ENCODE peak calls at places on chromosomes 16 and 17, in ten cellular contexts. S is lower leg skin; X is naive B cell; V is fibroblast of pulmonary artery; Y is astrocyte of the cerebellum; E is activated T-helper 1 cell treated with anti-CD3 and anti-CD28 coated beads, Interleukin-2, amount 50 U/mL, for 16 hours; G is effector memory CD4-positive, alpha-beta T cell; W is testis; I is NCI-H345; O is NCI-H1436. K is an unnamed sample.
A peak's percentile ranks its signal among the peaks of the same experiment; 100 is the strongest.

GRCh38 chr17:59439261-59439660 is 107.8 kb downstream of the YPEL2 start:
- DNase-seq in S (no peak), X (no peak), V (no peak), Y (no peak), E (no peak), G (no peak), W (no peak), I (no peak), O (no peak), K (no peak)

GRCh38 chr16:13021996-13022395 is 120.6 kb downstream of the SHISA9 start:
- DNase-seq in S (no peak), X (no peak), V (no peak), Y (peak; percentile 29), E (no peak), G (no peak), W (no peak), I (no peak), O (no peak), K (no peak)

GRCh38 chr16:68356249-68356918 is 45.6 kb downstream of the PRMT7 start:
- DNase-seq in S (no peak), X (peak; percentile 22), V (no peak), Y (no peak), E (peak; percentile 29), G (peak; percentile 58), W (no peak), I (no peak), O (no peak), K (peak; percentile 24)

GRCh38 chr16:15643453-15644305 is 725 bp upstream of the MARF1 start:
- DNase-seq in S (no peak), X (no peak), V (peak; percentile 72), Y (peak; percentile 35), E (no peak), G (no peak), W (peak; percentile 33), I (peak; percentile 77), O (peak; percentile 38), K (peak; percentile 78)

GRCh38 chr16:47036201-47036600 is 62.7 kb upstream of the DNAJA2 start:
- DNase-seq in S (no peak), X (no peak), V (no peak), Y (no peak), E (no peak), G (no peak), W (no peak), I (no peak), O (no peak), K (peak; percentile 24)

GRCh38 chr16:3999479-3999868 is 116.8 kb downstream of the ADCY9 start:
- DNase-seq in S (no peak), X (no peak), V (peak; percentile 89), Y (peak; percentile 41), E (no peak), G (no peak), W (peak; percentile 85), I (no peak), O (no peak), K (no peak)

GRCh38 chr17:58215685-58216084 is 3.4 kb downstream of the MKS1 start:
- DNase-seq in S (no peak), X (no peak), V (no peak), Y (no peak), E (no peak), G (no peak), W (no peak), I (no peak), O (no peak), K (peak; percentile 20)

GRCh38 chr16:76947694-76948093 is 243.3 kb upstream of the MON1B start:
- DNase-seq in S (no peak), X (no peak), V (no peak), Y (peak; percentile 6), E (no peak), G (no peak), W (no peak), I (no peak), O (no peak), K (no peak)

GRCh38 chr16:31064882-31065461 is 9.1 kb downstream of the ZNF668 start:
- DNase-seq in S (peak; percentile 90), X (no peak), V (peak; percentile 90), Y (peak; percentile 84), E (no peak), G (no peak), W (peak; percentile 61), I (no peak), O (no peak), K (no peak)

GRCh38 chr17:75864448-75864871 is 9.3 kb upstream of the WBP2 start:
- DNase-seq in S (no peak), X (peak; percentile 70), V (peak; percentile 86), Y (peak; percentile 69), E (no peak), G (peak; percentile 36), W (peak; percentile 77), I (peak; percentile 29), O (no peak), K (peak; percentile 89)

GRCh38 chr17:75773121-75773807 is 8.3 kb upstream of the GALK1 start:
- DNase-seq in S (peak; percentile 85), X (no peak), V (no peak), Y (no peak), E (no peak), G (no peak), W (no peak), I (no peak), O (no peak), K (no peak)

GRCh38 chr16:83989300-83989699 is 21.3 kb downstream of the NECAB2 start:
- DNase-seq in S (no peak), X (no peak), V (no peak), Y (no peak), E (no peak), G (no peak), W (no peak), I (no peak), O (peak; percentile 43), K (no peak)

GRCh38 chr17:47962901-47963300 is 5.2 kb upstream of the PRR15L start:
- DNase-seq in S (no peak), X (no peak), V (no peak), Y (no peak), E (no peak), G (no peak), W (no peak), I (no peak), O (no peak), K (no peak)

GRCh38 chr16:82638095-82638798 is 11.5 kb downstream of the CDH13 start:
- DNase-seq in S (no peak), X (no peak), V (peak; percentile 91), Y (peak; percentile 75), E (no peak), G (no peak), W (no peak), I (no peak), O (no peak), K (no peak)

GRCh38 chr17:30519707-30520106 is 42.5 kb downstream of the GOSR1 start:
- DNase-seq in S (no peak), X (no peak), V (peak; percentile 94), Y (peak; percentile 88), E (no peak), G (no peak), W (no peak), I (no peak), O (no peak), K (no peak)

GRCh38 chr17:9419932-9420453 is 155.6 kb downstream of the STX8 start:
- DNase-seq in S (peak; percentile 54), X (no peak), V (no peak), Y (no peak), E (no peak), G (no peak), W (no peak), I (no peak), O (no peak), K (no peak)

K was measured in OCI-LY7.